ENCODE peak calls at places on chromosome 10, in eight cellular contexts. W is HT1080; O is activated effector memory CD4-positive, alpha-beta T cell treated with anti-CD3 and anti-CD28 coated beads, Interleukin-2, amount 50 U/mL, for 16 hours; H is iris pigment epithelial cell; V is GF-D8; G is M059J; P is frontal cortex; C is CD4-positive, alpha-beta T cell. B is an unnamed sample.

GRCh38 chr10:30639946-30640786 is 10.6 kb upstream of the LYZL2 start:
- DNase-seq in W (peak; percentile 44), O (no peak), H (peak; percentile 69), V (no peak), G (peak; percentile 39), P (peak; percentile 29), C (no peak), B (no peak)

GRCh38 chr10:119305860-119306513 is 98.6 kb downstream of the GRK5 start:
- DNase-seq in W (peak; percentile 100), O (peak; percentile 92), H (peak; percentile 99), V (peak; percentile 69), G (peak; percentile 99), P (no peak), C (peak; percentile 50), B (no peak)

GRCh38 chr10:78755075-78755695 is 313.6 kb upstream of the ZMIZ1 start:
- DNase-seq in W (no peak), O (no peak), H (no peak), V (no peak), G (no peak), P (no peak), C (no peak), B (no peak)

GRCh38 chr10:51920672-51921071 is 221.3 kb upstream of the CSTF2T start:
- DNase-seq in W (no peak), O (no peak), H (no peak), V (no peak), G (no peak), P (no peak), C (no peak), B (no peak)

GRCh38 chr10:56547163-56547562 is 186.1 kb upstream of the ZWINT start:
- DNase-seq in W (no peak), O (no peak), H (no peak), V (no peak), G (no peak), P (no peak), C (no peak), B (no peak)

GRCh38 chr10:71604324-71605018 is 115.1 kb downstream of the C10orf105 start:
- DNase-seq in W (no peak), O (no peak), H (peak; percentile 7), V (no peak), G (peak; percentile 46), P (no peak), C (no peak), B (no peak)

GRCh38 chr10:7117806-7118674 is 292.8 kb downstream of the SFMBT2 start:
- DNase-seq in W (no peak), O (no peak), H (no peak), V (no peak), G (no peak), P (no peak), C (no peak), B (no peak)

GRCh38 chr10:108249940-108250339 is 1085.4 kb upstream of the SORCS1 start:
- DNase-seq in W (no peak), O (no peak), H (no peak), V (no peak), G (no peak), P (no peak), C (no peak), B (no peak)

GRCh38 chr10:2839081-2839725 is 228.1 kb upstream of the PFKP start:
- DNase-seq in W (peak; percentile 24), O (peak; percentile 71), H (peak; percentile 1), V (no peak), G (peak; percentile 5), P (no peak), C (no peak), B (no peak)

GRCh38 chr10:82981137-82981723 is 1106.2 kb downstream of the NRG3 start:
- DNase-seq in W (peak; percentile 56), O (no peak), H (peak; percentile 8), V (no peak), G (peak; percentile 40), P (no peak), C (no peak), B (no peak)

GRCh38 chr10:36188461-36188860 is 546.4 kb upstream of the FZD8 start:
- DNase-seq in W (no peak), O (no peak), H (no peak), V (no peak), G (no peak), P (no peak), C (no peak), B (no peak)

GRCh38 chr10:3398825-3399646 is 226.5 kb upstream of the PITRM1 start:
- DNase-seq in W (no peak), O (no peak), H (peak; percentile 24), V (no peak), G (no peak), P (peak; percentile 62), C (no peak), B (no peak)

GRCh38 chr10:4154317-4154716 is 369.3 kb upstream of the KLF6 start:
- DNase-seq in W (no peak), O (no peak), H (peak; percentile 37), V (no peak), G (no peak), P (no peak), C (no peak), B (no peak)